ENCODE peak calls at places on chromosomes 16 and 17, in ten cellular contexts. L is activated CD8-positive, alpha-beta T cell treated with anti-CD3 and anti-CD28 coated beads for 36 hours; W is retina; X is pancreas; O is stimulated activated CD4-positive, alpha-beta T cell treated with anti-CD3 and anti-CD28 coated beads, Interleukin-1b, Interleukin-23, amount 100 ng/mL, for 1 hour; T is NCI-H1105; J is body of pancreas; I is RWPE1; Z is activated naive CD8-positive, alpha-beta T cell treated with anti-CD3 and anti-CD28 coated beads, Interleukin-2, amount 50 U/mL, for 24 hours; U is activated T-helper 1 cell treated with Interleukin-2 at 50 U/mL for 16 hours. C is an unnamed sample.

GRCh38 chr16:54722210-54722676 is 208.4 kb upstream of the IRX5 start:
- DNase-seq in L (no peak), W (no peak), X (no peak), O (no peak), T (no peak), J (no peak), I (no peak), Z (no peak), U (no peak), C (no peak)

GRCh38 chr17:39281806-39282205 is 56.1 kb upstream of the STAC2 start:
- DNase-seq in L (no peak), W (no peak), X (no peak), O (no peak), T (no peak), J (no peak), I (no peak), Z (no peak), U (no peak), C (no peak)

GRCh38 chr16:74064120-74064735 is 232.4 kb upstream of the PSMD7 start:
- DNase-seq in L (no peak), W (no peak), X (no peak), O (no peak), T (no peak), J (no peak), I (no peak), Z (no peak), U (no peak), C (no peak)

GRCh38 chr17:81534157-81535006 is 6.2 kb downstream of the FSCN2 start:
- DNase-seq in L (no peak), W (no peak), X (peak; percentile 42), O (no peak), T (no peak), J (no peak), I (no peak), Z (no peak), U (no peak), C (no peak)

GRCh38 chr17:43874293-43874692 is 27.3 kb downstream of the CD300LG start:
- DNase-seq in L (no peak), W (no peak), X (no peak), O (no peak), T (no peak), J (peak; percentile 63), I (no peak), Z (no peak), U (no peak), C (no peak)

GRCh38 chr16:82995927-82996441 is 369.2 kb downstream of the CDH13 start:
- DNase-seq in L (no peak), W (no peak), X (no peak), O (no peak), T (no peak), J (no peak), I (peak; percentile 20), Z (no peak), U (no peak), C (no peak)

GRCh38 chr17:57490890-57491289 is 234.6 kb downstream of the MSI2 start:
- DNase-seq in L (no peak), W (no peak), X (no peak), O (no peak), T (peak; percentile 10), J (no peak), I (no peak), Z (no peak), U (no peak), C (no peak)

GRCh38 chr17:16439867-16440351 is 24.5 kb downstream of the TRPV2 start:
- DNase-seq in L (no peak), W (no peak), X (no peak), O (no peak), T (no peak), J (peak; percentile 60), I (no peak), Z (no peak), U (no peak), C (no peak)

GRCh38 chr17:48841395-48841831 is 10.6 kb downstream of the CALCOCO2 start:
- DNase-seq in L (peak; percentile 75), W (no peak), X (no peak), O (no peak), T (no peak), J (peak; percentile 17), I (no peak), Z (no peak), U (no peak), C (no peak)

GRCh38 chr16:83392743-83393142 is 415.0 kb upstream of the HSBP1 start:
- DNase-seq in L (no peak), W (no peak), X (no peak), O (no peak), T (no peak), J (no peak), I (no peak), Z (no peak), U (no peak), C (no peak)

GRCh38 chr17:56661906-56662305 is 68.4 kb downstream of the NOG start:
- DNase-seq in L (no peak), W (no peak), X (no peak), O (no peak), T (no peak), J (no peak), I (no peak), Z (no peak), U (no peak), C (peak; percentile 18)

GRCh38 chr16:17345043-17345442 is 125.7 kb downstream of the XYLT1 start:
- DNase-seq in L (peak; percentile 44), W (no peak), X (no peak), O (no peak), T (no peak), J (peak; percentile 45), I (no peak), Z (no peak), U (no peak), C (no peak)

GRCh38 chr16:52386694-52387093 is 160.2 kb downstream of the TOX3 start:
- DNase-seq in L (no peak), W (no peak), X (no peak), O (no peak), T (no peak), J (no peak), I (no peak), Z (no peak), U (no peak), C (no peak)

GRCh38 chr16:73056383-73056782 is 8.5 kb upstream of the ZFHX3 start:
- DNase-seq in L (no peak), W (no peak), X (no peak), O (no peak), T (no peak), J (no peak), I (no peak), Z (no peak), U (no peak), C (no peak)

GRCh38 chr16:89183975-89184684 is 12.6 kb downstream of the CDH15 start:
- DNase-seq in L (no peak), W (no peak), X (peak; percentile 17), O (no peak), T (no peak), J (no peak), I (no peak), Z (no peak), U (no peak), C (no peak)

GRCh38 chr16:81634380-81635121 is 144.5 kb upstream of the PLCG2 start:
- DNase-seq in L (no peak), W (no peak), X (no peak), O (no peak), T (no peak), J (no peak), I (no peak), Z (no peak), U (no peak), C (no peak)

GRCh38 chr17:76527430-76528111 is 9.9 kb downstream of the CYGB start:
- DNase-seq in L (peak; percentile 60), W (peak; percentile 64), X (no peak), O (no peak), T (no peak), J (peak; percentile 40), I (no peak), Z (peak; percentile 41), U (peak; percentile 34), C (no peak)

GRCh38 chr16:85891033-85891775 is 7.8 kb upstream of the IRF8 start:
- DNase-seq in L (no peak), W (no peak), X (peak; percentile 43), O (no peak), T (peak; percentile 35), J (peak; percentile 46), I (peak; percentile 82), Z (peak; percentile 1), U (no peak), C (peak; percentile 76)

GRCh38 chr17:21841839-21842238 is 149.5 kb downstream of the KCNJ18 start:
- DNase-seq in L (no peak), W (no peak), X (no peak), O (no peak), T (no peak), J (no peak), I (no peak), Z (no peak), U (no peak), C (no peak)

GRCh38 chr17:81524865-81525159 is 3.4 kb upstream of the FSCN2 start:
- DNase-seq in L (no peak), W (no peak), X (no peak), O (no peak), T (no peak), J (no peak), I (no peak), Z (no peak), U (no peak), C (no peak)

GRCh38 chr16:14629612-14629918 is 495 bp downstream of the PARN start:
- DNase-seq in L (peak; percentile 43), W (no peak), X (no peak), O (no peak), T (no peak), J (no peak), I (peak; percentile 20), Z (no peak), U (no peak), C (no peak)

GRCh38 chr16:1152123-1152638 is 725 bp upstream of the CACNA1H start:
- DNase-seq in L (peak; percentile 47), W (peak; percentile 81), X (no peak), O (no peak), T (no peak), J (no peak), I (no peak), Z (peak; percentile 20), U (peak; percentile 31), C (no peak)

GRCh38 chr16:88782454-88783390 is 2.3 kb downstream of the PIEZO1 start:
- DNase-seq in L (peak; percentile 89), W (no peak), X (peak; percentile 15), O (no peak), T (no peak), J (no peak), I (peak; percentile 95), Z (peak; percentile 75), U (no peak), C (no peak)

GRCh38 chr17:7213895-7214299 is 5.7 kb downstream of the DLG4 start:
- DNase-seq in L (no peak), W (peak; percentile 98), X (peak; percentile 88), O (no peak), T (peak; percentile 99), J (peak; percentile 90), I (peak; percentile 73), Z (no peak), U (peak; percentile 52), C (peak; percentile 96)

GRCh38 chr16:8828541-8829165 is 31.0 kb downstream of the PMM2 start:
- DNase-seq in L (no peak), W (no peak), X (no peak), O (no peak), T (no peak), J (no peak), I (peak; percentile 63), Z (no peak), U (no peak), C (no peak)

GRCh38 chr17:32784113-32784512 is 92.8 kb downstream of the MYO1D start:
- DNase-seq in L (no peak), W (no peak), X (no peak), O (no peak), T (no peak), J (no peak), I (no peak), Z (no peak), U (no peak), C (no peak)

GRCh38 chr17:74271902-74272563 is 2.0 kb upstream of the DNAI2 start:
- DNase-seq in L (no peak), W (peak; percentile 72), X (no peak), O (no peak), T (no peak), J (no peak), I (no peak), Z (no peak), U (no peak), C (no peak)

GRCh38 chr16:48517493-48517892 is 92.5 kb downstream of the N4BP1 start:
- DNase-seq in L (no peak), W (no peak), X (no peak), O (no peak), T (no peak), J (no peak), I (no peak), Z (no peak), U (no peak), C (no peak)